ENCODE peak calls at places on chromosome 14, in nine cellular contexts. P is endothelial cell, L is neural crest cell, S is Caco-2, T is transverse colon, K is GM10248, R is coronary artery, U is fibroblast of pulmonary artery, V is A549. D is an unnamed sample.

GRCh38 chr14:22469541-22470303 is 119.3 kb downstream of the DAD1 start:
- DNase-seq in P (no peak), L (no peak), S (no peak), T (no peak), K (no peak), R (no peak), U (no peak), V (no peak), D (no peak)

GRCh38 chr14:76647699-76648298 is 113.5 kb upstream of the VASH1 start:
- DNase-seq in P (peak), L (peak), S (peak), T (peak), K (peak), R (no peak), U (peak), V (peak), D (peak)

GRCh38 chr14:22882529-22883190 is 362 bp upstream of the REM2 start:
- DNase-seq in P (peak), L (peak), S (peak), T (peak), K (peak), R (no peak), U (peak), V (no peak), D (peak)

GRCh38 chr14:97178781-97179180 is 381.6 kb downstream of the VRK1 start:
- DNase-seq in P (no peak), L (no peak), S (no peak), T (no peak), K (no peak), R (no peak), U (peak), V (no peak), D (no peak)

GRCh38 chr14:75310295-75311059 is 31.8 kb downstream of the FOS start:
- DNase-seq in P (peak), L (peak), S (peak), T (peak), K (no peak), R (peak), U (peak), V (peak), D (no peak)

GRCh38 chr14:75279739-75280447 is 1.3 kb downstream of the FOS start:
- DNase-seq in P (no peak), L (no peak), S (peak), T (peak), K (no peak), R (no peak), U (peak), V (no peak), D (no peak)

GRCh38 chr14:96783306-96784224 is 13.6 kb upstream of the VRK1 start:
- DNase-seq in P (no peak), L (no peak), S (no peak), T (no peak), K (no peak), R (no peak), U (no peak), V (no peak), D (no peak)

GRCh38 chr14:56198438-56198837 is 80.2 kb downstream of the PELI2 start:
- DNase-seq in P (no peak), L (no peak), S (no peak), T (no peak), K (no peak), R (no peak), U (no peak), V (no peak), D (no peak)

GRCh38 chr14:51500776-51501175 is 150.9 kb upstream of the FRMD6 start:
- DNase-seq in P (no peak), L (no peak), S (no peak), T (no peak), K (no peak), R (no peak), U (no peak), V (no peak), D (no peak)

GRCh38 chr14:85205875-85206274 is 324.1 kb upstream of the FLRT2 start:
- DNase-seq in P (no peak), L (no peak), S (no peak), T (no peak), K (no peak), R (no peak), U (no peak), V (no peak), D (no peak)

GRCh38 chr14:55454264-55455151 is 14.1 kb upstream of the TBPL2 start:
- DNase-seq in P (no peak), L (no peak), S (no peak), T (peak), K (no peak), R (no peak), U (peak), V (no peak), D (peak)

GRCh38 chr14:22997676-22998323 is 12.1 kb downstream of the C14orf93 start:
- DNase-seq in P (no peak), L (no peak), S (no peak), T (no peak), K (no peak), R (no peak), U (no peak), V (no peak), D (no peak)

GRCh38 chr14:35932659-35933159 is 106.6 kb downstream of the BRMS1L start:
- DNase-seq in P (no peak), L (no peak), S (peak), T (peak), K (peak), R (no peak), U (no peak), V (no peak), D (no peak)

GRCh38 chr14:96956464-96957239 is 159.5 kb downstream of the VRK1 start:
- DNase-seq in P (no peak), L (no peak), S (no peak), T (no peak), K (no peak), R (no peak), U (no peak), V (no peak), D (no peak)

GRCh38 chr14:105577339-105577861 is 51.0 kb downstream of the TMEM121 start:
- DNase-seq in P (no peak), L (no peak), S (no peak), T (no peak), K (no peak), R (no peak), U (no peak), V (no peak), D (no peak)

GRCh38 chr14:104356738-104357688 is 218.6 kb downstream of the KIF26A start:
- DNase-seq in P (no peak), L (no peak), S (no peak), T (no peak), K (no peak), R (peak), U (no peak), V (no peak), D (no peak)

GRCh38 chr14:77212933-77213656 is 31.5 kb downstream of the TMEM63C start:
- DNase-seq in P (peak), L (peak), S (peak), T (peak), K (peak), R (no peak), U (peak), V (peak), D (peak)

GRCh38 chr14:36167431-36167830 is 9.1 kb downstream of the PTCSC3 start:
- DNase-seq in P (no peak), L (no peak), S (no peak), T (no peak), K (no peak), R (no peak), U (no peak), V (no peak), D (no peak)

GRCh38 chr14:64089920-64090319 is 204.3 kb downstream of the ESR2 start:
- DNase-seq in P (no peak), L (no peak), S (no peak), T (no peak), K (no peak), R (no peak), U (no peak), V (no peak), D (peak)

GRCh38 chr14:78327426-78328210 is 157.4 kb downstream of the NRXN3 start:
- DNase-seq in P (no peak), L (no peak), S (no peak), T (no peak), K (no peak), R (no peak), U (no peak), V (no peak), D (no peak)

GRCh38 chr14:51014625-51015024 is 70.3 kb upstream of the PYGL start:
- DNase-seq in P (no peak), L (no peak), S (no peak), T (no peak), K (no peak), R (no peak), U (no peak), V (no peak), D (no peak)

GRCh38 chr14:105192866-105193731 is 12.0 kb upstream of the NUDT14 start:
- DNase-seq in P (peak), L (no peak), S (no peak), T (no peak), K (no peak), R (no peak), U (peak), V (no peak), D (no peak)

GRCh38 chr14:85531141-85531593 is 1.2 kb downstream of the FLRT2 start:
- DNase-seq in P (peak), L (peak), S (no peak), T (no peak), K (no peak), R (no peak), U (peak), V (peak), D (no peak)

GRCh38 chr14:37195327-37195726 is 2.4 kb upstream of the MIPOL1 start:
- DNase-seq in P (no peak), L (no peak), S (no peak), T (no peak), K (no peak), R (no peak), U (peak), V (no peak), D (no peak)

GRCh38 chr14:32728526-32728925 is 210.2 kb upstream of the NPAS3 start:
- DNase-seq in P (no peak), L (no peak), S (no peak), T (no peak), K (no peak), R (no peak), U (no peak), V (no peak), D (no peak)

GRCh38 chr14:61322799-61323290 is 1.5 kb downstream of the PRKCH start:
- DNase-seq in P (no peak), L (no peak), S (no peak), T (no peak), K (no peak), R (no peak), U (peak), V (peak), D (no peak)

GRCh38 chr14:26820578-26820977 is 222.7 kb upstream of the NOVA1 start:
- DNase-seq in P (no peak), L (no peak), S (no peak), T (no peak), K (no peak), R (no peak), U (no peak), V (no peak), D (no peak)

GRCh38 chr14:26820101-26820500 is 222.3 kb upstream of the NOVA1 start:
- DNase-seq in P (no peak), L (no peak), S (no peak), T (no peak), K (no peak), R (no peak), U (no peak), V (no peak), D (no peak)
- TF ChIP-seq CTCF in P (no peak), L (no peak), S (no peak), T (no peak), K (no peak), R (no peak), U (no peak), V (no peak), D (no peak)

GRCh38 chr14:89900822-89901221 is 53.7 kb downstream of the EFCAB11 start:
- DNase-seq in P (no peak), L (no peak), S (no peak), T (no peak), K (no peak), R (no peak), U (no peak), V (no peak), D (no peak)

GRCh38 chr14:89902876-89903275 is 51.7 kb downstream of the EFCAB11 start:
- DNase-seq in P (no peak), L (no peak), S (no peak), T (no peak), K (no peak), R (no peak), U (no peak), V (no peak), D (no peak)

GRCh38 chr14:89906000-89906399 is 48.5 kb downstream of the EFCAB11 start:
- DNase-seq in P (no peak), L (no peak), S (no peak), T (no peak), K (no peak), R (no peak), U (no peak), V (no peak), D (no peak)

GRCh38 chr14:89903340-89903965 is 51.1 kb downstream of the EFCAB11 start:
- DNase-seq in P (no peak), L (no peak), S (no peak), T (no peak), K (no peak), R (no peak), U (no peak), V (no peak), D (no peak)

DNA sequence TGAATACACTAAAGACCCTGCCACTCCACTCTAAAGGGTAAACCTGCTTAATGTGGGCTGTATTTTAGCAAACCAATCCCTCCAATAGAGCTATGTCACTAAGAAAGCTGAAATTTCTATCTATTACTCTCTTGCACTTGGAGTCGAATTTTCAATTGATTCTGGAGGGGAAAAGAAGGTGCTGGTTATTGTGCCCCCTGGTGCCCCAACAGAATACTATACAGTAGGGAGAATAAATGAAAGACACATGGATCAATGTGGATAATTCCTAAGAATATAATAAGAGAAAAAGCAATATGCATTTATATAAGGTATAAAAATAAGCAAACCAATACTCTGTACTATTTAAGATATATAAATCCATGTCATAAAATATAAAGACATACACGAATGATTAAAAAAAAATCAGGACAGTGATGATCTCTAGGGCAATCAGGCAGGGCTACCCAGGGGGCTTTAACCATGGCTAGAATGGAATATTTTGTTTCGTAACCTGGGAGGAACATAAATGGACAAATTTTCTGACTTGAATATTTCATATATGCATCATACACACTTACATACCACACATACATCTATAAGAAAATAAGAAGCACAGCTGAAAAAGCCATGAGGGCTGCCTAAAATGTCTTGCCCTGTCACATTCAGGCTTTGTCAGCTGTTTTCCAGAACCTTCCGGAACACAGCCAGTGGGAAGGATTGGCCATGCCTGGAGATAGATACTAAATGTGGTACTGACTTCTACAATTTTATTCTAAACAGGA is 54.4 kb downstream of the EFCAB11 start:
- DNase-seq in P (peak), L (no peak), S (peak), T (no peak), K (peak), R (no peak), U (peak), V (no peak), D (no peak)
- TF ChIP-seq CTCF in P (peak), L (peak), S (peak), T (peak), K (peak), R (no peak), U (peak), V (peak), D (peak)

GRCh38 chr14:57530571-57530970 is 36.9 kb upstream of the CCDC198 start:
- DNase-seq in P (no peak), L (no peak), S (no peak), T (no peak), K (no peak), R (no peak), U (no peak), V (no peak), D (no peak)

GRCh38 chr14:57533214-57533613 is 39.6 kb upstream of the CCDC198 start:
- DNase-seq in P (peak), L (no peak), S (peak), T (no peak), K (no peak), R (no peak), U (peak), V (peak), D (no peak)
- TF ChIP-seq CTCF in P (peak), L (peak), S (peak), T (peak), K (no peak), R (no peak), U (peak), V (peak), D (peak)

GRCh38 chr14:24279301-24280186 is 8.1 kb upstream of the RABGGTA start:
- DNase-seq in P (no peak), L (no peak), S (no peak), T (no peak), K (peak), R (no peak), U (no peak), V (no peak), D (no peak)
- TF ChIP-seq CTCF in P (no peak), L (no peak), S (no peak), T (no peak), K (peak), R (no peak), U (no peak), V (no peak), D (no peak)

GRCh38 chr14:71165121-71165574 is 257.9 kb downstream of the PCNX1 start:
- DNase-seq in P (no peak), L (no peak), S (peak), T (peak), K (no peak), R (no peak), U (peak), V (no peak), D (no peak)
- TF ChIP-seq CTCF in P (no peak), L (no peak), S (no peak), T (no peak), K (no peak), R (no peak), U (no peak), V (no peak), D (no peak)

DNA sequence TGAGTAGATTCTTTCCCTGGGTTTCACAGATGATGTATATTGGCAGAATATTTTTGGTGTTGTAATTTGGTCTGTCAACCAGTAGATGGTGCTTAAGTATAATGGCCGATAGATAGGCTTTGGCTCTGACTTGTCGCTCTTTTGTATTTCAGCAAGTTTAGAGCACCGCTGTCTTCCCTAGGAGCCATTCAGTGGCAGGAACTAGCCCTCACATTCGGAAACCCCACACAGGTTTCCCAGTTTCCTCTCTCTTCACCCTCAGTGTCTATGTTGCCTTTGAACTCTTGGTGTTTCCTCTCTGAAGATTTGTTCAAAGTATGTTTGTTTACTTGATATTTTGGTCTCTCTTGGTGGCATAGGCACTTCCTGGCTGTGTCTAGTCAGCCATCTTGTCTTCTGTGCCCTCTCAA is 102.2 kb downstream of the GPHN start:
- DNase-seq in P (no peak), L (no peak), S (peak), T (no peak), K (no peak), R (no peak), U (no peak), V (no peak), D (no peak)
- TF ChIP-seq CTCF in P (peak), L (peak), S (peak), T (no peak), K (no peak), R (no peak), U (peak), V (peak), D (peak)

DNA sequence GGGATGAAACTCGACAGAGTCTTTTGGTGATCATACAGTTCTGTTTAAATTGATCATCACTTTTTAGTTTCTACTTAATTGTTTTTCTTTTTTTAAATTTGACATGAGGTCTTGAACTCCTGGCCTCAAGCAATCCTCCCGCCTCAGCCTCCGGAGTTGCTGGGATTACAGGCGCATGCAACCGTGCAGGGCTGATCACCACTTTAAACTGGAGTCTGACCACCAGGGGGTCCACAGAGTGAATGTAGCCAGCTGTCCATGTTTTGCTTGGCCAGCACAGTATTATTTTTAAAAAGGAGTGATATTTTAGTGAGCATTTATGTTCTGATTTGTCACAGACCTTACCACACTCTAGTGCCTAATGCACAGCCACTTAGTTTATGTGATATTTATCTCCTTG is 10.7 kb downstream of the DAAM1 start:
- DNase-seq in P (no peak), L (no peak), S (no peak), T (no peak), K (no peak), R (no peak), U (no peak), V (no peak), D (no peak)
- TF ChIP-seq CTCF in P (no peak), L (no peak), S (peak), T (no peak), K (no peak), R (no peak), U (peak), V (no peak), D (no peak)

DNA sequence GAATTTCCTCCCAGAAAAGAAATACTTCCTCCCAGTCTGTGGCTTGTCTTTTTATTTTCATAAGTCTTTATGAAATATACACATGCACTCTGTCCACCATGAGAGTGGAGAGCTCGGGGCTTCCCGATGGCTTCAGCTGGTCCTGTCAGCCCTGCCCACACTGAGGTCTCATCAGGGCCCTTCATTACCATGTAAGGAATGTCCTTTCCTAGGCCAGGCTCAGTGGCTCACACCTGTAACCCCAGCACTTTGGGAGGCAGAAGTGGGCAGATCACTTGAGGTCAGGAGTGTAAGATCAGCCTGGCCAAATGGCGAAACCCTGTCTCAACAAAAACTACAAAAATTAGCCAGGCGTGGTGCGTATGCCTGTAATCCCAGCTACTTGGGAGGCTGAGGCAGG is 77.0 kb downstream of the CPSF2 start:
- DNase-seq in P (no peak), L (no peak), S (no peak), T (no peak), K (no peak), R (no peak), U (no peak), V (no peak), D (no peak)
- TF ChIP-seq CTCF in P (no peak), L (no peak), S (no peak), T (no peak), K (no peak), R (no peak), U (no peak), V (no peak), D (no peak)